ENCODE peak calls at places on chromosome 21, in nine cellular contexts. Z is body of pancreas, F is ovary, H is Peyer's patch, N is right lobe of liver, X is esophagus squamous epithelium, U is esophagus muscularis mucosa, A is stomach, W is NB4. B is an unnamed sample.

GRCh38 chr21:40049959-40050290 is 182.7 kb downstream of the PCP4 start:
- DNase-seq in A (no peak), F (no peak), U (no peak), X (no peak), N (no peak), Z (no peak), H (no peak), W (no peak), B (no peak)

GRCh38 chr21:44510508-44511218 is 29.3 kb downstream of the KRTAP10-1 start:
- DNase-seq in X (no peak), W (peak; percentile 68), H (peak; percentile 81), U (no peak), F (peak; percentile 43), Z (peak; percentile 70), A (peak; percentile 77), N (peak; percentile 78), B (peak; percentile 70)

GRCh38 chr21:19853709-19854575 is 1144.3 kb upstream of the NCAM2 start:
- DNase-seq in Z (no peak), N (no peak), U (no peak), F (no peak), X (no peak), H (no peak), A (no peak), W (no peak), B (no peak)

GRCh38 chr21:30395731-30396130 is at the start of gene KRTAP13-1:
- DNase-seq in H (no peak), N (no peak), Z (no peak), A (no peak), W (no peak), X (no peak), U (no peak), F (no peak), B (no peak)

GRCh38 chr21:36693144-36694040 is 5.5 kb upstream of the SIM2 start:
- DNase-seq in Z (no peak), U (no peak), A (no peak), H (no peak), N (no peak), X (no peak), F (no peak), W (no peak), B (no peak)

GRCh38 chr21:35565204-35565611 is 495.1 kb downstream of the SETD4 start:
- DNase-seq in Z (peak; percentile 65), F (peak; percentile 22), X (no peak), U (no peak), H (no peak), N (peak; percentile 60), W (peak; percentile 87), A (peak; percentile 40), B (peak; percentile 67)

GRCh38 chr21:44594406-44594916 is 2.2 kb upstream of the KRTAP10-6 start:
- DNase-seq in A (no peak), F (no peak), Z (no peak), W (no peak), H (peak; percentile 28), U (peak; percentile 77), N (no peak), X (no peak), B (no peak)

GRCh38 chr21:31383770-31384169 is 39.7 kb upstream of the TIAM1 start:
- DNase-seq in F (no peak), U (no peak), H (no peak), N (no peak), X (no peak), W (no peak), Z (no peak), A (no peak), B (no peak)

GRCh38 chr21:26965567-26966359 is 1.1 kb downstream of the ADAMTS5 start:
- DNase-seq in A (peak; percentile 25), H (peak; percentile 48), F (peak; percentile 80), N (peak; percentile 56), U (no peak), Z (peak; percentile 28), X (no peak), W (no peak), B (no peak)
- TF ChIP-seq POLR2A in A (no peak), H (no peak), F (peak; percentile 31), N (no peak), U (no peak), Z (no peak), X (no peak), W (no peak), B (no peak)

GRCh38 chr21:14754259-14754604 is 208.1 kb upstream of the SAMSN1 start:
- DNase-seq in F (no peak), X (no peak), W (no peak), A (no peak), N (no peak), H (no peak), U (no peak), Z (no peak), B (no peak)

GRCh38 chr21:14753466-14754258 is 207.5 kb upstream of the SAMSN1 start:
- DNase-seq in W (no peak), Z (peak; percentile 70), U (no peak), A (no peak), F (no peak), H (no peak), N (no peak), X (no peak), B (no peak)

GRCh38 chr21:14753069-14753465 is 207.0 kb upstream of the SAMSN1 start:
- DNase-seq in H (no peak), N (no peak), Z (no peak), W (no peak), A (no peak), U (no peak), F (no peak), X (no peak), B (no peak)

GRCh38 chr21:14754682-14755081 is 208.6 kb upstream of the SAMSN1 start:
- DNase-seq in F (no peak), X (no peak), W (no peak), A (no peak), N (no peak), U (no peak), H (no peak), Z (no peak), B (no peak)

DNA sequence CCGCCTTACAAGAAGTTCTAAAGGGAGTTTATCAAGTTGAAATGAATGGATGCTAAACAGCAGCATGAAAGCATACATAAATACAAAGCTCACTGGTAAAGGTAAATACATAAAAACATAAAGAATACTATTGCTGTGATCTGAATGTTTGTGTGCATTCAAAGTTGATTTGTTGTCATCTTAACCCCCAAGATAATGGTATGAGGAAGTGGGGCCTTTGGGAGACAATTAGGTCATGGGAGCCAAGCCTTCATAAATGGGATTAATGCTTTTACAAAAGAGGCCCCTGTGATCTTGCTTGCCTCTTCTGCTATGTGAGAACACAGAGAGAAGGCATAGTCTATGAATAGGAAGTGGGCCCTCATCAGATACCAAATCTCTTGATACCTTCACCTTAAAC is 209.0 kb upstream of the SAMSN1 start:
- DNase-seq in X (no peak), U (no peak), H (no peak), Z (no peak), A (no peak), F (no peak), N (no peak), W (no peak), B (no peak)
- TF ChIP-seq POLR2A in X (no peak), U (no peak), H (no peak), Z (no peak), A (no peak), F (no peak), N (no peak), W (no peak), B (no peak)

GRCh38 chr21:46368533-46369285 is 44.8 kb downstream of the PCNT start:
- DNase-seq in N (no peak), U (no peak), W (no peak), H (no peak), F (no peak), Z (no peak), A (no peak), X (no peak), B (no peak)

GRCh38 chr21:46369520-46370235 is 45.7 kb downstream of the PCNT start:
- DNase-seq in H (no peak), N (no peak), F (no peak), U (no peak), Z (no peak), W (no peak), X (no peak), A (no peak), B (no peak)

GRCh38 chr21:46371204-46372013 is 47.5 kb downstream of the PCNT start:
- DNase-seq in N (no peak), Z (no peak), W (no peak), X (no peak), U (no peak), A (no peak), H (no peak), F (no peak), B (no peak)

GRCh38 chr21:46374761-46375389 is 50.9 kb downstream of the PCNT start:
- DNase-seq in U (no peak), Z (no peak), W (no peak), N (no peak), H (no peak), F (no peak), A (no peak), X (no peak), B (no peak)

DNA sequence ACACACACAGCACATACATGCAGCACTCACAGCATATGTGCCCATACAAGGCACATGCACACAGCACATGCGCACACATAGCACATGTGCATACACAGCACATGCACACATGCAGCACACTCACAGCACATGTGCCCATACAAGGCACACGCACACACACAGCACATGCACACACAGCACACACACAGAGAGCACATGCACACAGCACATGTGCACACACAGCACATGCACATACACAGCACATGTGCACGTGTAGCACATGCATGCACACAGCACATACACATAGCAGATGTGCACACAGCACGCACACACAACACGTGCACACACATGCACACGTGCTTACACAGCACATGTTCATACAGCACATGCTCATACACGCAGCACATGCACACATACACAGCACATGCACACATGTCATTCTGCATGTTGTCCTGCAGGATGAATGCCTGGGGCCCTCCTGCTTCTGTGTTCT is 48.1 kb downstream of the PCNT start:
- DNase-seq in H (no peak), N (no peak), U (no peak), A (no peak), F (no peak), Z (no peak), X (no peak), W (no peak), B (no peak)
- TF ChIP-seq POLR2A in H (no peak), N (no peak), U (no peak), A (no peak), F (no peak), Z (no peak), X (no peak), W (no peak), B (no peak)

GRCh38 chr21:33267250-33267649 is 1.1 kb downstream of the IL10RB start:
- DNase-seq in A (no peak), Z (no peak), F (no peak), U (no peak), X (no peak), N (no peak), H (no peak), W (no peak), B (no peak)

GRCh38 chr21:33264561-33264960 is 1.6 kb upstream of the IL10RB start:
- DNase-seq in F (no peak), H (no peak), N (no peak), Z (no peak), A (no peak), X (no peak), W (no peak), U (no peak), B (no peak)

GRCh38 chr21:33266784-33267135 is 593 bp downstream of the IL10RB start:
- DNase-seq in N (no peak), F (no peak), U (no peak), W (no peak), X (no peak), H (peak; percentile 67), Z (no peak), A (peak; percentile 28), B (peak; percentile 33)

GRCh38 chr21:33265664-33266049 is 510 bp upstream of the IL10RB start:
- DNase-seq in X (peak; percentile 30), U (no peak), W (peak; percentile 98), Z (peak; percentile 80), N (peak; percentile 72), H (peak; percentile 82), A (peak; percentile 44), F (no peak), B (no peak)

GRCh38 chr21:33266050-33266783 is at the start of gene IL10RB:
- DNase-seq in A (peak; percentile 78), Z (peak; percentile 71), U (peak; percentile 94), F (peak; percentile 75), W (peak; percentile 83), N (peak; percentile 87), H (peak; percentile 92), X (peak; percentile 20), B (peak; percentile 91)
- TF ChIP-seq POLR2A in A (no peak), Z (peak; percentile 15), U (peak; percentile 20), F (peak; percentile 48), W (peak; percentile 52), N (peak; percentile 53), H (peak; percentile 88), X (peak; percentile 18), B (peak; percentile 72)